ENCODE peak calls at places on chromosomes 12 and 14, in seven cellular contexts. F is nephron progenitor cell; R is pancreas; I is left ventricle myocardium inferior; D is suprapubic skin; A is CD4-positive, alpha-beta T cell; Z is IMR-90. Y is an unnamed sample.

GRCh38 chr12:47820631-47821345 is 1.1 kb upstream of the HDAC7 start:
- DNase-seq in R (no peak), F (peak), D (peak), Z (peak), A (no peak), I (peak), Y (peak)

GRCh38 chr14:51873221-51873893 is 12.9 kb downstream of the GNG2 start:
- DNase-seq in D (no peak), F (no peak), I (no peak), A (no peak), Z (peak), R (no peak), Y (peak)

GRCh38 chr14:55398679-55399078 is 13.0 kb downstream of the ATG14 start:
- DNase-seq in F (no peak), D (no peak), A (no peak), R (no peak), Z (peak), I (no peak), Y (peak)

GRCh38 chr12:94697631-94698030 is 47.3 kb upstream of the TMCC3 start:
- DNase-seq in Z (no peak), D (no peak), A (no peak), R (no peak), I (no peak), F (no peak), Y (no peak)

GRCh38 chr14:91348861-91349465 is 68.7 kb downstream of the CCDC88C start:
- DNase-seq in I (no peak), D (no peak), F (no peak), Z (no peak), R (no peak), A (no peak), Y (peak)

GRCh38 chr14:89466939-89467338 is 49.9 kb upstream of the FOXN3 start:
- DNase-seq in I (peak), R (no peak), F (no peak), Z (peak), D (peak), A (no peak), Y (peak)

GRCh38 chr14:75634848-75635247 is 25.8 kb downstream of the ERG28 start:
- DNase-seq in Z (no peak), I (no peak), F (no peak), D (no peak), A (no peak), R (no peak), Y (no peak)

GRCh38 chr14:90409209-90409730 is 12.4 kb downstream of the CALM1 start:
- DNase-seq in Z (peak), R (no peak), A (no peak), D (peak), I (peak), F (no peak), Y (peak)

GRCh38 chr14:94679106-94679819 is 67.1 kb downstream of the SERPINA3 start:
- DNase-seq in F (no peak), A (no peak), D (no peak), Z (no peak), I (no peak), R (no peak), Y (no peak)

GRCh38 chr14:60111732-60112131 is 20.0 kb downstream of the PCNX4 start:
- DNase-seq in F (no peak), I (no peak), Z (no peak), R (no peak), D (no peak), A (no peak), Y (no peak)

DNA sequence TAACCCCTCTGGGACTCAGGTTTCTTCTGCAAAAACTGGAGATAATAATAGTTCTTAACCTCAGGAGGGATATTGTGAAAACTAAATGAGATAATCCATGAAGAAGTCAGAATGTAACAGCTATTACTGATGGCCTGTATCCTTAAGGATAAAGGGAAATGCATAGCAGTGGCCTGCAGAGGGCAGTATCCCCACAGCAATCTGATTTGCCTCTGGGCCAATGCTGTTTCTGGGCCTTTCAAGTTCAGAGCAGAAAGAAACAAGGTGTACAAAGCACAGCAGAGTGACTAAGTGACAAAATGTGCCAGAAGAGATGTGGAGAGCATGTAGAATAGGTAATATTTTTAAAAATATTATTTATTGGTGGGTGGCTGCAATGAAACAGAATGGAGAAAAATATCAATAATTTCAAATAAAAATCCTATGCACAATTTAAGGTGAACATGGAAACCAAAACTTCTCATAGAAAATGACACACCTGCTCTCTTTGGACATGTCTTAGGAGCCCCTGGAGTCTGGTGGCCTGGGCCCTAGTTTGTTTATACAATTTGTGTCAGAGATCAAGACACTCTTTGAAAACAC is 90.3 kb downstream of the C12orf75 start:
- DNase-seq in A (peak), R (peak), D (peak), I (peak), Z (peak), F (peak), Y (peak)
- TF ChIP-seq CTCF in A (peak), R (peak), D (peak), I (peak), Z (peak), F (peak), Y (peak)

GRCh38 chr14:23068792-23069412 is 11.6 kb upstream of the CDH24 start:
- DNase-seq in F (peak), D (no peak), A (peak), R (no peak), Z (peak), I (peak), Y (peak)
- TF ChIP-seq CTCF in F (peak), D (peak), A (peak), R (peak), Z (peak), I (peak), Y (peak)

GRCh38 chr14:103123634-103124500 is 606 bp downstream of the TNFAIP2 start:
- DNase-seq in F (no peak), R (peak), I (peak), D (peak), Z (no peak), A (no peak), Y (peak)
- TF ChIP-seq CTCF in F (no peak), R (no peak), I (peak), D (no peak), Z (peak), A (no peak), Y (peak)

GRCh38 chr14:80546056-80546854 is 335.0 kb upstream of the DIO2 start:
- DNase-seq in I (no peak), D (no peak), Z (no peak), R (no peak), A (no peak), F (no peak), Y (no peak)
- TF ChIP-seq CTCF in I (no peak), D (no peak), Z (no peak), R (no peak), A (no peak), F (no peak), Y (no peak)

DNA sequence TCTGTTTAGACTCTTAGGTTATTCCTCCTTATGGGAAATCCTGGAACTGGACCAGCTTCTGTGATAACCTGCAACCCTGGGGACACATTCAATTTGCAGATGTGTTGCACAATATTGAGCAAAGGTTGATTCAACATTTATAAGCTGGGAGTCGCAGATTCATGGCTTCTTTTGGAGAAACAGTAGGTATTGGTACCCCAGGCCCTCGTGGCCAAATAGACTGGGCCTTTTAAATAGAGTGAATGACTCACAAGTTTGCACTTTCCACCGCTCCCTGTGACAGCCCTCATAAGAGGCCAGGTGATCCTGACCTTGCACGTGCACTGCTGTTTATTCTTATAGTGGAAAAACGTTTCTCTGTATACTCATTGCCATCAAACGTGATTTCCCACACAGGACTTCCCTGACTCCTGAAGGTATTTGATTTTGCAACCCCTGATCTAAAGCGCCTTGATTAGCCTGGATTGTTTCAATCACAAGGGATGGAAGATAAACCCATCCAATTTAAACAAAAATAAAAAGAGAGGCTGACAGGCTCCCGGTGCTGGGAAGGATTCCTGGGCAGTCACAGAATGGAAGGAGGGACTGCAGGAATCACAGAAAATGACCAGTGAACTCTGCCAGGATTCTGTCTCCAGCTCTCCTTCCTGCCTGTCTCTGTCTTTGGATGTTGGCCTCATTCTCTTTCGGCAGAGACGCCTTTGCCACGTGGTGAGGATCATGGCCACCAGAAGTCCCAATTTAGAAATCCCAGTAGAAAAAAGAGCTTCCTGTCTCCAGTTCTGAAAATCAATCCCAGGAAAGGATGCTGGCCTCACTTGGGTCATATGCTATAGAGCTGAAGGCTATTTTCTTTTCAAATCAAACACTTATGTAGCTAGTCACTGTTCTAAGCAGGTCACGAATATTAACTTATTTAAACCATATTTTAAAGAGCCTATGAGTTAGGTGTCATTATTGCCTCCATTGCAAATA is 97.8 kb downstream of the VCPKMT start:
- DNase-seq in R (no peak), A (no peak), I (no peak), Z (peak), F (no peak), D (no peak), Y (peak)
- TF ChIP-seq CTCF in R (no peak), A (no peak), I (no peak), Z (no peak), F (no peak), D (no peak), Y (no peak)